ENCODE peak calls at places on chromosomes 11 and 22, in five cellular contexts. X is naive thymus-derived CD4-positive, alpha-beta T cell; D is thoracic aorta; L is right lobe of liver; O is mesendoderm. U is an unnamed sample. For H3K4me1, the result is how much of the 10 kb centered on the place peaks cover.

GRCh38 chr11:20388096-20389055 is 860 bp downstream of the PRMT3 start:
- DNase-seq in L (no peak), X (no peak), D (no peak), O (peak), U (no peak)

GRCh38 chr11:120172054-120172881 is 34.4 kb upstream of the TRIM29 start:
- DNase-seq in L (peak), O (peak), D (no peak), X (peak), U (peak)

GRCh38 chr11:125412509-125412908 is 83.6 kb downstream of the FEZ1 start:
- DNase-seq in X (no peak), L (no peak), O (no peak), D (no peak), U (peak)

GRCh38 chr11:31646206-31646605 is 136.6 kb downstream of the ELP4 start:
- DNase-seq in D (no peak), L (no peak), O (no peak), X (no peak), U (no peak)

GRCh38 chr11:28702871-28703270 is 594.7 kb downstream of the METTL15 start:
- DNase-seq in L (no peak), D (no peak), X (no peak), O (peak), U (no peak)

GRCh38 chr11:36672815-36673450 is 74.9 kb upstream of the RAG2 start:
- DNase-seq in D (no peak), O (peak), X (no peak), L (no peak), U (no peak)

GRCh38 chr11:16612801-16613400 is 125.5 kb upstream of the C11orf58 start:
- DNase-seq in L (no peak), X (no peak), O (peak), D (no peak), U (no peak)

GRCh38 chr11:102389253-102389652 is 42.2 kb downstream of the BIRC2 start:
- DNase-seq in X (no peak), O (peak), D (no peak), L (no peak), U (no peak)

GRCh38 chr11:74641905-74642304 is 49.5 kb downstream of the POLD3 start:
- DNase-seq in D (no peak), X (no peak), O (no peak), L (no peak), U (no peak)

GRCh38 chr22:37483594-37484114 is 2.5 kb downstream of the MFNG start:
- DNase-seq in X (no peak), D (no peak), L (no peak), O (no peak), U (no peak)

GRCh38 chr11:13891911-13892310 is 70.6 kb upstream of the SPON1 start:
- DNase-seq in D (no peak), X (no peak), O (no peak), L (no peak), U (no peak)

GRCh38 chr11:69492201-69492991 is 10.9 kb downstream of the LINC01488 start:
- DNase-seq in L (no peak), O (no peak), D (no peak), X (no peak), U (no peak)

GRCh38 chr11:11155962-11156815 is 196.9 kb downstream of the CSNK2A3 start:
- DNase-seq in X (peak), D (no peak), L (no peak), O (peak), U (no peak)

GRCh38 chr22:49136041-49136815 is 691.4 kb downstream of the BRD1 start:
- DNase-seq in D (no peak), X (no peak), L (no peak), O (no peak), U (no peak)

GRCh38 chr11:690738-691633 is 4.0 kb downstream of the DEAF1 start:
- DNase-seq in D (no peak), O (no peak), L (no peak), X (peak), U (no peak)

GRCh38 chr11:57798905-57799559 is 37.4 kb downstream of the CTNND1 start:
- DNase-seq in O (peak), X (no peak), L (peak), D (no peak), U (no peak)

GRCh38 chr11:27621440-27622161 is 78.7 kb downstream of the BDNF start:
- DNase-seq in X (no peak), D (no peak), O (no peak), L (peak), U (no peak)

GRCh38 chr11:131421066-131421855 is 50.8 kb downstream of the NTM start:
- DNase-seq in D (no peak), L (no peak), O (no peak), X (no peak), U (no peak)

GRCh38 chr22:17285661-17286060 is 66.4 kb upstream of the ADA2 start:
- DNase-seq in D (no peak), O (no peak), L (peak), X (no peak), U (no peak)

GRCh38 chr11:10898763-10899541 is 41.1 kb upstream of the ZBED5 start:
- DNase-seq in D (no peak), O (no peak), X (no peak), L (no peak), U (peak)

GRCh38 chr11:14506532-14506931 is 6.9 kb upstream of the COPB1 start:
- DNase-seq in X (no peak), O (no peak), L (no peak), D (no peak), U (no peak)

GRCh38 chr11:36569095-36569494 is 1.3 kb downstream of the RAG1 start:
- DNase-seq in L (no peak), X (no peak), D (no peak), O (no peak), U (no peak)

GRCh38 chr11:110230377-110230776 is 66.0 kb downstream of the RDX start:
- DNase-seq in X (no peak), L (no peak), D (no peak), O (no peak), U (no peak)

GRCh38 chr22:42442746-42443145 is 10.5 kb upstream of the NFAM1 start:
- DNase-seq in X (no peak), D (no peak), L (no peak), O (no peak), U (no peak)

GRCh38 chr11:35855685-35856084 is 88.2 kb upstream of the LDLRAD3 start:
- DNase-seq in X (no peak), L (no peak), O (no peak), D (no peak), U (no peak)

DNA sequence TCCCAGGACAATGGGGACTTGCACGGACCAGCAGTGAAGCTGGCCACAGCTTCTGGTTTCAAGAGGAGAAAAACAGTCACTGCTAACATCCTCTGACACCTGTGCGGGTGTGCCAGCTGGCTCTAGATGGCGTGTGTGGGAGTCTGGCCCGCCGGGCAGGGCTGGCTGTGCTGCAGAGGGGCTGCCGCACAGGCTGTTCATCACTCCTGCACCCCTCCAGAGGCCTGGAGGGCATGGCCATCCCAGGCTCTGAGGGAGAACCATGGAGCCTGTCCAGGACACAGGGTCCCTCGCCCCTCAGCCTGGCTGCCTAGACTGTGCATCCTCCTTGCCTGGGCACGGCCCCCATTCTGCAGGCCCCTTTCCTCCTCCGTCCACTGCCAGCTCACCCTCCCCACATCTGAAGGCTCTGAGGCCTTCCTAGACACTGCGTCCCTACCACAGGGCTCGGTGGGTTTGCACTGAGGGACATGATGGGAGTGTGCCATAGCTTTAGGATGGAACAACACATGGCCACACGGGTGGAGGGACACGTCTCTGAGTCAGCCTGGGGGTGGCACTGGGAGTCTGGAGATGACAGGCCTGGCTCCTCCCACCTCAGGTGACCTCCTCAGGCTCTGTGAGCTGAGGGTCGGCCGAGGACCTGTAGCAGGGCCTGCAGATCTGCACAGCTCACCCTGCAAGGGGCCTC is 42.1 kb upstream of the GNB1L start:
- DNase-seq in X (peak), D (no peak), L (no peak), O (no peak), U (no peak)
- H3K4me1 ChIP-seq in X (under half), D (under half), L (under half), O (under half), U (under half)

DNA sequence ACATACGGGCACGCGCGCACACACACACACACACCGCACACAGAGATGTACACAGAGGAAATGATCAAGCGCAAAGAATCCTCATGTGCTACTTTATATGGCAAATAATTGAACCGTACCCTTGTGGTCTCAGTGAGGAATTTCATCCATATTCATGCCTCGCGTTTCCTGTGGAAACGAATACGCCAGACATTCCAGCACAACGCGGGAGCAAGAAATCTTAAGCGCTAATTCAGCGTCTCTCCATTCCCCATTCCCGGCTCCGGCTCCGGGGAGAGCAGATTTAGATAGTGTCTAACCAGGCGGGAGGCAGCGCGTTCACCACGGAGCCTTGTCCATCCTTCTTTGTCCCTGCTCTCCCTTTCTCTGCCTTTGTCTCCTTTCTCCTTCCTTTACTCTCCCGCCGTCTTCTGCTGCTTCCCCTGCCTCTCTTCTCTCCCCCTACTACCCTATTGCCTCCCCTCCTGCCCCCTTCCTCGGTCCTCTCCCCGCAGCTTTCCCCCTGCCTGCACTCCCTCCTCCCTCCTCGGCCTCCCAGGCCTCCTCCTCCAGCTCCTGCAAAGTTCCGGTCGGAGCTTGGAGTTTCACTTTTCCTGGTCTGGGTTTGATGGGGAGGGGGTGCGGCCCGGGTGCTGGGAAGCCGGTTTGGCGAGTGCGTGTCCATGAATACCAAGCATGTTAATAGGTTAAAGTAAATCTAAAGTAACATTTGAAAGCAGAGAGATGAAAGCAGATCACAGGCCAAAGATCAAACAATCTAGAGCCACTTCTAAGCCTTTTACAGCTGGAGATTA is 579.3 kb downstream of the BUD13 start:
- DNase-seq in X (no peak), O (peak), D (no peak), L (no peak), U (peak)
- H3K4me3 ChIP-seq in X (no peak), O (peak), D (peak), L (peak), U (peak)

GRCh38 chr11:12433571-12434061 is 56.2 kb downstream of the PARVA start:
- DNase-seq in L (no peak), O (no peak), X (no peak), D (no peak), U (no peak)
- H3K4me1 ChIP-seq in L (under half), O (under half), X (under half), D (half or more), U (under half)

GRCh38 chr11:82902086-82902485 is 550 bp downstream of the DDIAS start:
- DNase-seq in X (peak), D (no peak), O (no peak), L (no peak), U (no peak)

GRCh38 chr11:82901165-82901938 is at the start of gene DDIAS:
- DNase-seq in L (peak), X (peak), O (peak), D (peak), U (peak)

GRCh38 chr11:82906236-82906635 is 4.7 kb downstream of the DDIAS start:
- DNase-seq in D (no peak), L (no peak), X (no peak), O (peak), U (no peak)

GRCh38 chr11:82902880-82903279 is 1.3 kb downstream of the DDIAS start:
- DNase-seq in D (no peak), X (no peak), O (no peak), L (no peak), U (no peak)

DNA sequence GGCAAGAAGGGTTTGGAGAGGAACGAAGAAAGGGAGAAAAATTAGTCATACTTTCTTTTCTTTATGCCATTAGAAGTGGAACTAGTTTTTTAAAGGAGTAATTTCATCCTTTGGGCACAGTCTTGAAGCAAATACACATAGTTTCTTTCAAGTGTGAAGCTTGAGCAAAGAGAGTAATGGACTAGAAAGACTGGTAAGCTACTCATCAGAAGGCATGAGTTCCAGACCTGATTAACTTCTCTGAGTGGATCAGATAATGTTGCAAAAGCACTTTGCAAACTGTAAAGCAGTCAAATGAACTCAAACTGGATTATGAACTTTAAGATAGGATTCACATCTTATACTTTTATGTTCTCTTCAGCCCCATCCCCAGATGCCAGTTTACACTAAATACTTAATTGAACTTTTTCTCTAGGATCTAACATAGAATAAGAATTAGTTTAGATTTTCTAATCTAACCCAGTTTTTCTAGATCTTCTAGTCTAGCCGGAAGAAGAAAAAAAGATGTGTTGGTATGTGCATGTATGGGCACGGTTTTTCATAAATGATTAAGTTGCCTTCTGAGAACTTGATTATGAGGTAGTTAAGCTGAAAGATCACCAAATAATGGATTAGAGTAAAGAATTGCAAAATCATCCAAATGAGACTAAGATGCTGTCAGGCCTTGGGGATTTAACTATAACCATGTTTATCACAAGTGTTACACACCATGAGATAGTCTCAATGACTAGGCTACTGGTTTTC is 2.5 kb downstream of the DDIAS start:
- DNase-seq in X (no peak), D (no peak), L (no peak), O (no peak), U (no peak)
- H3K4me3 ChIP-seq in X (no peak), D (no peak), L (no peak), O (no peak), U (no peak)

DNA sequence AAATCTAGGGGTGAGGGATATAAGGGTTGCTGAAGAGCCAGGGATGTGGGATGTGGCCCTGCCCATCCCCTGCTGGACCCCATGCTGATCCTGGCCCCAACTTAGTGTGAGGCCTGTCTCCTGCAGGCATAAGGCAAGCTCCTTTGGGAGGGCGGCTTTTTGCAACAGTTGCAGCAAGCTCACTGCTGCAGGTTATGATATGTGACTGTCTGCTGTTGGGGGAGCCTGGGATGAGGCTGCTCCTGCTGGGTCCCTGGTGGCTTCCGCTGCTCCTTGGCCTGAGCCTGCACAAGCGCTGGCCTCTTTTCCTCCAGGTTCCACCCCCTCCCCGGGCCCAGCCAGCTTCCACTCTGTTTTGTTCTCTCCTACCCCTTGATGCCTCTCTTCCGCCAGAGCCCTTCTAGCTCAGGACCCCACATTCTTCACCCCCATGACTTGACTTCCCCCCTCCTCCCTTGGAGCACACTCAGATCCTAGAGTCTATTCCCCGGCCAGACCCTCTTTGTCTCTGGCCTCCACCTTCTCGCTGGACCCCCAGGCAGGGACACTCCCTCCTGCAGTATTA is 35.0 kb upstream of the SYT13 start:
- DNase-seq in L (no peak), X (no peak), D (no peak), O (no peak), U (no peak)
- H3K4me1 ChIP-seq in L (under half), X (under half), D (under half), O (under half), U (under half)

GRCh38 chr11:2268911-2269600 is 1.3 kb downstream of the ASCL2 start:
- DNase-seq in D (no peak), L (peak), X (no peak), O (peak), U (peak)
- H3K4me3 ChIP-seq in D (peak), L (peak), X (peak), O (no peak), U (peak)

DNA sequence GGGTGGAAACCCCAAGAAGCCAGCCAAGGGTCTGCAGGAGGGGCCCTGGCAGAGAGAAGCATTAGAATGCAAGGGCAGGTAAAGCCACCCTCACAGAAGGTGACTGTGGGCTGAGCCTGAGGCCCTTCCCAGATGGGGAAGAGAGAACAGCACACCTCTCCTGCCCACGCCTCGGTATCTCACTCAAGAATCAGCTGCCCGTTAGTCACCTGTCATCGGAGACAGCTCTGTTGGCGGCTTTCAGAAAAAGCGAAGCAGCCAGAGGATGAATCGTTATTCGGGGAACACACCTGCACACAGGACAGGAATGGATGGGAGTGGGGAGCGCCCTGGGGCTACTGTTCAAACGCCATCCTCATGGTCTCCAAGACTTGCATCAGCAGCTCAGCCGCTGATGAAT is 21.7 kb upstream of the TMA7B start:
- DNase-seq in L (no peak), D (no peak), X (peak), O (no peak), U (no peak)
- H3K4me1 ChIP-seq in L (under half), D (under half), X (half or more), O (under half), U (under half)